ENCODE peak calls at places on chromosomes 5 and 9, in eight cellular contexts. O is right lobe of liver; Q is CD4-positive, alpha-beta T cell; X is psoas muscle; Z is lower lobe of right lung; P is aorta; S is MM.1S; J is heart left ventricle. Y is an unnamed sample.

GRCh38 chr5:132838516-132839282 is 8.3 kb upstream of the SHROOM1 start:
- DNase-seq in O (peak), Q (no peak), X (no peak), Z (no peak), P (no peak), S (no peak), J (no peak), Y (no peak)

GRCh38 chr9:108956098-108956533 is 21.9 kb downstream of the ABITRAM start:
- DNase-seq in O (no peak), Q (no peak), X (no peak), Z (no peak), P (no peak), S (no peak), J (no peak), Y (no peak)

GRCh38 chr5:151686673-151687378 is at the start of gene SPARC:
- DNase-seq in O (peak), Q (no peak), X (peak), Z (peak), P (peak), S (peak), J (peak), Y (no peak)

GRCh38 chr5:14458414-14458813 is 123.2 kb upstream of the OTULINL start:
- DNase-seq in O (no peak), Q (no peak), X (no peak), Z (no peak), P (no peak), S (no peak), J (no peak), Y (no peak)

GRCh38 chr5:58999804-59000595 is 417.1 kb downstream of the RAB3C start:
- DNase-seq in O (no peak), Q (no peak), X (no peak), Z (no peak), P (no peak), S (no peak), J (no peak), Y (no peak)

GRCh38 chr9:127528407-127529251 is 77.3 kb downstream of the LRSAM1 start:
- DNase-seq in O (no peak), Q (no peak), X (no peak), Z (no peak), P (no peak), S (no peak), J (no peak), Y (no peak)

GRCh38 chr5:88269222-88269771 is 652 bp upstream of the TMEM161B start:
- DNase-seq in O (no peak), Q (no peak), X (no peak), Z (no peak), P (no peak), S (peak), J (no peak), Y (no peak)

GRCh38 chr5:88502179-88503064 is 233.8 kb upstream of the TMEM161B start:
- DNase-seq in O (no peak), Q (no peak), X (no peak), Z (no peak), P (no peak), S (peak), J (no peak), Y (no peak)

GRCh38 chr9:124258765-124259272 is 1.1 kb downstream of the NEK6 start:
- DNase-seq in O (no peak), Q (no peak), X (peak), Z (no peak), P (no peak), S (no peak), J (no peak), Y (no peak)

GRCh38 chr5:177336112-177336511 is 15.4 kb downstream of the LMAN2 start:
- DNase-seq in O (peak), Q (no peak), X (no peak), Z (peak), P (no peak), S (no peak), J (no peak), Y (no peak)

GRCh38 chr5:172455511-172456061 is 1.3 kb upstream of the SH3PXD2B start:
- DNase-seq in O (no peak), Q (no peak), X (no peak), Z (no peak), P (peak), S (no peak), J (no peak), Y (no peak)

GRCh38 chr9:131575121-131575640 is 29.9 kb downstream of the PRRT1B start:
- DNase-seq in O (no peak), Q (no peak), X (no peak), Z (no peak), P (peak), S (no peak), J (no peak), Y (no peak)

GRCh38 chr5:989961-990530 is 18.6 kb upstream of the NKD2 start:
- DNase-seq in O (peak), Q (no peak), X (peak), Z (peak), P (peak), S (no peak), J (peak), Y (peak)

GRCh38 chr5:141636106-141636412 is 590 bp downstream of the HDAC3 start:
- DNase-seq in O (no peak), Q (no peak), X (no peak), Z (no peak), P (no peak), S (no peak), J (no peak), Y (no peak)

GRCh38 chr5:141636413-141637265 is at the start of the genes HDAC3 and RELL2:
- DNase-seq in O (peak), Q (peak), X (peak), Z (peak), P (peak), S (peak), J (peak), Y (peak)

GRCh38 chr5:141638771-141639170 is 2.0 kb downstream of the RELL2 start:
- DNase-seq in O (no peak), Q (no peak), X (no peak), Z (no peak), P (no peak), S (no peak), J (no peak), Y (no peak)

GRCh38 chr5:141637693-141638419 is 1.1 kb downstream of the RELL2 start:
- DNase-seq in O (peak), Q (peak), X (peak), Z (peak), P (peak), S (peak), J (peak), Y (peak)

GRCh38 chr5:141637266-141637692 is 482 bp downstream of the RELL2 start:
- DNase-seq in O (peak), Q (peak), X (no peak), Z (no peak), P (no peak), S (peak), J (peak), Y (peak)
- H3K27ac ChIP-seq in O (no peak), Q (peak), X (peak), Z (peak), P (no peak), S (no peak), J (peak), Y (peak)

GRCh38 chr5:158755221-158755620 is 344.5 kb downstream of the EBF1 start:
- DNase-seq in O (no peak), Q (no peak), X (no peak), Z (no peak), P (no peak), S (no peak), J (no peak), Y (no peak)

GRCh38 chr5:158755971-158756370 is 343.7 kb downstream of the EBF1 start:
- DNase-seq in O (no peak), Q (no peak), X (no peak), Z (no peak), P (no peak), S (no peak), J (no peak), Y (no peak)

GRCh38 chr5:158756873-158757272 is 342.8 kb downstream of the EBF1 start:
- DNase-seq in O (no peak), Q (no peak), X (no peak), Z (no peak), P (no peak), S (no peak), J (no peak), Y (no peak)

GRCh38 chr5:158759276-158759675 is 340.4 kb downstream of the EBF1 start:
- DNase-seq in O (no peak), Q (no peak), X (no peak), Z (no peak), P (no peak), S (no peak), J (no peak), Y (no peak)

GRCh38 chr5:158758666-158759065 is 341.1 kb downstream of the EBF1 start:
- DNase-seq in O (no peak), Q (no peak), X (no peak), Z (no peak), P (no peak), S (no peak), J (no peak), Y (no peak)
- H3K27ac ChIP-seq in O (no peak), Q (no peak), X (no peak), Z (no peak), P (no peak), S (no peak), J (no peak), Y (no peak)

GRCh38 chr5:181050016-181050415 is 9.9 kb downstream of the BTNL9 start:
- DNase-seq in O (no peak), Q (no peak), X (no peak), Z (no peak), P (no peak), S (no peak), J (no peak), Y (no peak)
- H3K27ac ChIP-seq in O (no peak), Q (no peak), X (no peak), Z (no peak), P (no peak), S (no peak), J (peak), Y (no peak)

DNA sequence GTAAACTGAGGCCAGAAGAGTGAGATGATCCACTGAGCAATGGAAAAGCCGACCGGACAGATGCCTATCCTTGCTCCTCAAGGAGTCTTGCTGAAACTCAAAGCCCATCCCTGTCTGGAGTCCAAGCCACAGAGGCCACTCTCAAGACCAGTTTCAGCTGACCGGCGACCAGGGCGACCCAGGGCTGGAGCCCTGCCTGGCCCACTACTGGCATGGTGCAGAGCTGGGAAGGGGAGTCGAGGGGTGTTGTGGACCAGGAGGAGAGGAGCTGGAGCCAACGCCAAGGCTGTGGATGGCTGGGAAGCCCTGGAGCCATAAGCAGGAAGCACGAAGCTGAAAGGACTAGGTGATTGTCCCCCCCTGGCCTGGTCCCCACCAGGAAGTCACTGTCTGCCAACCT is 22.1 kb downstream of the FAM163B start:
- DNase-seq in O (no peak), Q (no peak), X (peak), Z (no peak), P (no peak), S (no peak), J (peak), Y (no peak)
- H3K27ac ChIP-seq in O (no peak), Q (no peak), X (no peak), Z (no peak), P (no peak), S (no peak), J (no peak), Y (no peak)

GRCh38 chr5:131272365-131273123 is 8.7 kb downstream of the CDC42SE2 start:
- DNase-seq in O (no peak), Q (no peak), X (no peak), Z (no peak), P (no peak), S (peak), J (no peak), Y (no peak)

GRCh38 chr5:131275996-131276535 is 12.2 kb downstream of the CDC42SE2 start:
- DNase-seq in O (no peak), Q (no peak), X (no peak), Z (no peak), P (no peak), S (no peak), J (no peak), Y (no peak)

GRCh38 chr5:131274341-131275063 is 10.6 kb downstream of the CDC42SE2 start:
- DNase-seq in O (no peak), Q (no peak), X (no peak), Z (no peak), P (no peak), S (peak), J (no peak), Y (no peak)

GRCh38 chr5:131268758-131269370 is 5.0 kb downstream of the CDC42SE2 start:
- DNase-seq in O (no peak), Q (no peak), X (no peak), Z (no peak), P (no peak), S (no peak), J (no peak), Y (no peak)

GRCh38 chr5:131270809-131271208 is 7.0 kb downstream of the CDC42SE2 start:
- DNase-seq in O (no peak), Q (no peak), X (no peak), Z (no peak), P (no peak), S (no peak), J (no peak), Y (no peak)
- H3K27ac ChIP-seq in O (no peak), Q (peak), X (no peak), Z (no peak), P (no peak), S (no peak), J (no peak), Y (no peak)

DNA sequence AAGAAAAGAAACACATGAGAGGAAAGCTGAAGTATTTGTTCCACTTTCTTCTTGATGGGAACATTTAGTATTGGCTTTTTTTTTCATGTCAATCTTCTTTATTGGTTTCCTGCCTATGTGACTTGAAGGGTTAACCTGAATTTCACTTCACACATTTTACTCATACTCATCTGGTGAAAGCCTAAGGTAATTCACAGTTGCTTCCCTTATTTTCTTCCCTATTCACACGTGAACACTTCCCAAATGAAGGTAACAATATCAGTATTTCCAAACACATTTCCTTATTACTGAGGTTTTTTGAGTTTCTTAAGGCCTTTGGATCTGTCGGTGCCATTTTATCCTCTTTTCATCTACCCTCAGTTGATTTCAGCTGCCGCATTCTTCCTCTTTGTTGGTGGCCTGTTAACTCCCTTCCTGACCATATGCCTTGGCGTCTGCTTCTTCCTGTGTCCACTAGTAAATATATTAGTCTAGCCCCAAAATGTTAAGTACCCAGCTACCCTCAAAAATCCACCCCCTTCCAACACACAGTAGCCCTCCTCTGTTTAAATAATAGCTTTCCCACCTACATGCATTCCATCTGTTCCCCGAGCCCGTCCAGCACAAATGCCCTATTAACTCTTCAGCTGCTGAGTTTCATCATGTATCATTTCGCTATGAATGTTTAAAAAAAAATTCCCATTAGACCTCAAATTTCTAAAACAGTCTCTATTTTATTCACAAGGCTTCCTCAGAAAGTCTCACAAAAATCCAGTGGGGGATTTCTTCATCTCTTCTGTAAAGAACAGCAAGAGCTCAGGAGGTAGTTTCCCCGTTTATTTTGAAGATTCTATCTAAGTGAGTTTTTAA is 97.3 kb downstream of the USP20 start:
- DNase-seq in O (no peak), Q (no peak), X (no peak), Z (no peak), P (no peak), S (no peak), J (no peak), Y (no peak)
- H3K27ac ChIP-seq in O (peak), Q (peak), X (peak), Z (peak), P (no peak), S (no peak), J (peak), Y (peak)

Y was measured in stomach.